ENCODE peak calls at places on chromosomes 6 and 20, in six cellular contexts. I is thoracic aorta; M is small intestine; P is BE2C; U is effector memory CD4-positive, alpha-beta T cell; B is Peyer's patch. L is an unnamed sample. For H3K9me3, the result is how much of the 10 kb centered on the place peaks cover.

GRCh38 chr6:144528605-144529425 is 243.7 kb downstream of the UTRN start:
- DNase-seq in U (no peak), B (no peak), M (no peak), P (peak), I (no peak), L (no peak)

GRCh38 chr20:35171753-35172433 is at the start of gene PROCR:
- DNase-seq in U (no peak), I (peak), P (peak), B (peak), M (peak), L (no peak)

GRCh38 chr6:143450453-143451362 is at the start of the genes ADAT2 and PEX3:
- DNase-seq in I (peak), P (peak), U (peak), M (peak), B (peak), L (peak)

GRCh38 chr6:14396826-14397517 is 279.4 kb downstream of the CD83 start:
- DNase-seq in I (no peak), B (peak), M (no peak), U (no peak), P (peak), L (no peak)

GRCh38 chr6:56640374-56640773 is 2.3 kb downstream of the DST start:
- DNase-seq in U (no peak), I (no peak), P (no peak), M (no peak), B (no peak), L (no peak)

GRCh38 chr20:29497261-29497671 is 1760.2 kb upstream of the DEFB115 start:
- DNase-seq in B (no peak), I (peak), U (no peak), P (peak), M (peak), L (no peak)

GRCh38 chr6:142459267-142459666 is 157.5 kb downstream of the ADGRG6 start:
- DNase-seq in I (no peak), B (no peak), U (no peak), M (no peak), P (no peak), L (no peak)

GRCh38 chr6:3919130-3919628 is 70.0 kb downstream of the FAM50B start:
- DNase-seq in I (no peak), U (no peak), M (no peak), P (no peak), B (no peak), L (no peak)

GRCh38 chr6:41059569-41059968 is 6.6 kb downstream of the APOBEC2 start:
- DNase-seq in B (no peak), U (no peak), I (no peak), P (no peak), M (no peak), L (no peak)

GRCh38 chr6:102759415-102759814 is 1365.9 kb downstream of the GRIK2 start:
- DNase-seq in U (no peak), P (no peak), B (no peak), I (no peak), M (no peak), L (no peak)

DNA sequence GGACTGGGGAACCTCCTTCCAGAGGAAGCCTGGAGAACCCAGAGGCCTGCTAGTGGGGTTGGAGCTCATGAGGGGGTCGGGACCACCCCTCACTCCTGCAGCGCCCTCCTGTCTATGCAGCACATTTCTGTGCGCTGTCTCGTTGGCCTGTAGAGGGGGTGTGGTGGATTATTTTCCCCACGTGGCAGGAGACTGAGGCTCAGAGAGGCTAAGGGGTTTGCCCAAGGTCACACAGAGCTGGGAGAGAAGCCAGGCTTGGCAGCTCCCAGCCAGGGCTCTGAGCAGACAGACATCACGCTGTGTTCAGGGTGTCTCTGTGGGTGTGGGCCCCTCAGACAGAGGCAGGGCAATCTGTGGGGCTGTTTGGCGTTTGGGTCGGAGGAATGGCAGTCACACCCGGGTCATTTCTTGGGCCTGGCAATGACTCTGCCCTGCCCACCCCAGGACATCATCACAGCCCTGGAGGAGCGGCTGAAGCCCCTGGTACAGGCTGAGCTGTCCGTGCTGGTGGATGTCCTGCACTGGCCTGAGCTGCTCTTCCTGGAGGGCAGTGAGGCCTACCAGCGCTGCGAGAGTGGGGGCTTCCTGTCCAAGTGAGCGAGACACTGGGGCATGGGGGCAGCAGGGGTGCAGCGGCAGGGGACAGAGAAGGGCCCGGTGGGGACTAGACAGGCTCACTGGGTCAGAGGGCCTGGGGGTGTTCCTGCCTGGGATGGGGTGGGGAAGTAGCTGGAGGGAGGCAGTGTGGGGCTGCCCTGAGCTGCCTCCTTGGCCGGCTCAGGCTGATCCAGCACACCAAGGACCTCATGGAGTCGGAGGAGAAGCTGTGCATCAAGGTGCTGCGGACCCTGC is 27.7 kb downstream of the UQCC2 start:
- DNase-seq in P (no peak), I (no peak), B (no peak), U (no peak), M (no peak), L (no peak)
- H3K9me3 ChIP-seq in P (under half), I (under half), B (under half), U (under half), M (under half), L (under half)

DNA sequence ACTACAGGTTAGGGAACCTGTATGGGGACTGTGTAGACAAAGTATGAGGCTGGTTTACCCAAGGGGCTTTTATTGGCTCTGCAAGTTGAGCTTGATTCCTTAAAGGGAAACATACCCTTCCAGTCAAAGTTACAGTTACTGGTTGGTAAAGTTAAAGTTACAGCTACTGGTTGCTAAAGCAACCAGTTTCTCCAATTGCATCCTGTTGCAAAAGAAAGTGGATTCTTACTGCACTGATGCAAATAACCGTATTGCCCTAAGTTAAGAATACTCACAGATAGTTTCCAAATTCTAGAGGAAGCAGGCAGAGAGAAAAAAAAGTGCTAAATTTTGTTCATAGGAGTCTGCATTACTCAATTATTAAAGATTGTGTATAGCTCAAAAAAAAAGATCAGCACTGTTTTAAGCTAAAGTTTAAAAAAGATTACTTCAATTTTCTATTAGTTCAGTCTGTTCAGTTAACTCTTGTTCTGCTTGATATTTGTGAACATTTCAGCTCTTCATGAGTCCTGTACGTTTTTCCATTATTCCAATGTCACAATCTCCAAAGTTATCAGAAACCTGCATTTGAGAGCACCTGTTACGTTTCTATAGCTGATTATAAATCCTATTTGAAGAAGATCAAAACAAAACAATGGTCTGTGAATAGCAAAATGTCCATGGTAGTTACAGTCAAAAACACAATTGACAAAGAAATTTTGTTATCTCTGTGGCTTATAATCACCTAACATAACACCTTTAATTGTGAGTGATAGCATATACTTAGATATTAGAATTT is 8.6 kb upstream of the IL22RA2 start:
- DNase-seq in U (no peak), P (no peak), B (no peak), M (no peak), I (no peak), L (no peak)
- H3K9me3 ChIP-seq in U (under half), P (under half), B (under half), M (under half), I (under half), L (under half)

GRCh38 chr20:56094228-56094627 is 88.9 kb upstream of the CBLN4 start:
- DNase-seq in M (no peak), P (no peak), I (no peak), B (no peak), U (no peak), L (no peak)
- H3K9me3 ChIP-seq in M (under half), P (under half), I (under half), B (under half), U (under half), L (under half)

DNA sequence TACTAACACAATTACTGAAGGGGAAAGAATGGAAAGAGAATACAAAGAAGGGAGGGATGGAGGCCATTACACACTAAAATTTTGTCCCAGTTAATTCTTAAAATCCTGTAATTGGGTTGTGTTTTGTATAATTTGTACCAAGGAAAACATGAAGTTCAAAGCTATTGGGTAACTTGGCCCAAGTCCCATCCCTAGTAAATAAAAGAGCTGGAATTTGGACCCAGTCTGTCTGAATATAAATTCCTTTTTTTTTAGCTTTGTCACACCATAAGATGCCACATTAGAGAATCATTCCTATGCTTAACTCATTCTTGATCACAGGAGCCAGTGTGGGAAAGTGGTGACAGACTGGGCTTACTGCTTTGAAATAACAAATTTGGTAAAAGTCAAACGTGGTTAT is 66.8 kb upstream of the CBLN4 start:
- DNase-seq in B (no peak), P (no peak), U (no peak), I (no peak), M (no peak), L (no peak)
- H3K9me3 ChIP-seq in B (under half), P (under half), U (under half), I (under half), M (under half), L (under half)

GRCh38 chr20:62040381-62040922 is 25.2 kb downstream of the TAF4 start:
- DNase-seq in U (no peak), B (no peak), M (no peak), P (no peak), I (no peak), L (no peak)
- H3K9me3 ChIP-seq in U (under half), B (under half), M (under half), P (under half), I (under half), L (under half)

DNA sequence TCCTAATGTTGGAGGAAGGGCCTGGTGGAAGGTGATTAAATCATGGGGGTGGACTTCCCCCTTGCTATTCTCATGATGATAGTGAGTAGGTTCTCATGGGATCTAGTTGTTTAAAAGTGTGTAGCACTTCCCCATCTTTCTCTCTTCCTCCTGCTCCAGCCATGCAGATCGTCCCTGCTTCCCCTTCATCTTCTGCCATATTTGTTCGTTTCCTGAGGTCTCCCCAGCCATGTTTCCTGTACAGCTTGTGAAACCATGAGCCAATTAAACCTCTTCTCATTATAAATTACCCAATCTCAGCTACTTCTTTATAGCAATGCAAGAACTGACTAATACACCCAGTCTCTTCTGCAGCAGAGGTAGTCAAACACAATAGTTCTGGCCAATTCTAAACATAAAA is 5.4 kb downstream of the EPM2A start:
- DNase-seq in I (no peak), B (no peak), M (no peak), U (no peak), P (no peak), L (no peak)
- H3K9me3 ChIP-seq in I (under half), B (under half), M (under half), U (under half), P (under half), L (under half)

DNA sequence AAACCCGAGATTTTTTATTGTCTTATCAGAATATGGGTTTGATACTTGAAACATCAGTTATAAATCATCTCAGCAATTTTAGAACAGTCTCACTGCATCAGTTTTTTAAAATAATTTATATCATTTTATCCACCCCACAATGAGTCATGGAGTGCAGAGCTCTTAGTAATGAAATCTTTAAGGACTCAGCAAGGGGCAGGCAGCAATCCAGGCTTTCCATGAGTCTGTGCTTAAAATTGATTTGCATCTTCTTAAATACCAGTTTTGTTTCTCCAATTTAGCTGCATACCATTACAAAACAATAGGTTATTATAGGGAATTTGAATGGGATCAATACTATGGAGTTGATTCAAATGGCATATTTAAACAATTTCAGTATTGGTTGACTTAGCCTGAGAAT is 832.3 kb downstream of the C6orf118 start:
- DNase-seq in P (no peak), M (no peak), U (no peak), B (no peak), I (no peak), L (no peak)
- H3K9me3 ChIP-seq in P (under half), M (under half), U (under half), B (under half), I (under half), L (under half)